ENCODE peak calls at places on chromosomes 13 and 19, in four cellular contexts. E is suprapubic skin, A is iPS DF 19.7, T is NCI-H1694 treated with DMSO at 0.1 percent for 48 hours. F is an unnamed sample.

GRCh38 chr13:27113436-27113835 is 58.2 kb downstream of the USP12 start:
- DNase-seq in A (no peak), E (no peak), T (no peak), F (no peak)

GRCh38 chr13:110176431-110176830 is 130.5 kb downstream of the COL4A1 start:
- DNase-seq in T (no peak), A (no peak), E (no peak), F (no peak)

GRCh38 chr13:65926750-65927171 is 1303.4 kb downstream of the PCDH9 start:
- DNase-seq in A (peak; percentile 50), E (no peak), T (no peak), F (peak; percentile 41)

GRCh38 chr13:109205315-109205714 is 575.9 kb downstream of the MYO16 start:
- DNase-seq in A (no peak), T (no peak), E (no peak), F (no peak)

GRCh38 chr13:111228262-111229144 is 91.9 kb upstream of the TEX29 start:
- DNase-seq in E (no peak), T (no peak), A (no peak), F (no peak)

GRCh38 chr13:99320693-99321481 is 13.7 kb upstream of the GPR183 start:
- DNase-seq in A (no peak), E (no peak), T (no peak), F (no peak)

GRCh38 chr19:51479531-51480331 is 1.4 kb downstream of the CEACAM18 start:
- DNase-seq in E (no peak), T (no peak), A (no peak), F (no peak)

GRCh38 chr13:38952827-38953226 is 37.8 kb downstream of the STOML3 start:
- DNase-seq in A (no peak), E (no peak), T (no peak), F (no peak)

GRCh38 chr19:33304760-33305647 is 2.7 kb upstream of the CEBPA start:
- DNase-seq in A (no peak), E (no peak), T (no peak), F (no peak)

GRCh38 chr13:111384441-111385181 is 64.2 kb downstream of the TEX29 start:
- DNase-seq in A (no peak), T (no peak), E (no peak), F (no peak)

GRCh38 chr13:110575322-110576069 is 14.0 kb upstream of the RAB20 start:
- DNase-seq in E (no peak), T (no peak), A (no peak), F (no peak)

GRCh38 chr19:13117176-13117771 is 734 bp upstream of the TRMT1 start:
- DNase-seq in A (no peak), T (no peak), E (no peak), F (no peak)

GRCh38 chr13:50650936-50651638 is 192.4 kb downstream of the DLEU7 start:
- DNase-seq in T (no peak), E (no peak), A (no peak), F (no peak)

GRCh38 chr13:26760835-26761582 is 423 bp upstream of the GPR12 start:
- DNase-seq in E (no peak), A (no peak), T (peak; percentile 4), F (no peak)

F was measured in iPS DF 6.9.